ENCODE peak calls at places on chromosomes 5 and 9, in ten cellular contexts. E is psoas muscle, F is ascending aorta, W is upper lobe of right lung, U is uterus, L is brain microvascular endothelial cell, O is kidney epithelial cell, N is aorta, S is ovary, K is Peyer's patch. M is an unnamed sample.
A peak's percentile ranks its signal among the peaks of the same experiment; 100 is the strongest.

GRCh38 chr5:138946241-138946623 is 71.1 kb upstream of the LRRTM2 start:
- DNase-seq in O (no peak), F (no peak), S (no peak), W (no peak), N (no peak), L (no peak), U (no peak), E (no peak), K (no peak), M (no peak)

GRCh38 chr5:90020575-90021535 is 388.7 kb downstream of the CETN3 start:
- DNase-seq in W (no peak), U (no peak), N (no peak), S (no peak), E (no peak), F (no peak), O (peak; percentile 84), L (peak; percentile 75), K (no peak), M (no peak)

GRCh38 chr9:21813575-21814473 is 11.4 kb downstream of the MTAP start:
- DNase-seq in L (peak; percentile 83), K (no peak), U (peak; percentile 66), F (no peak), N (no peak), W (no peak), E (peak; percentile 23), S (peak; percentile 42), O (no peak), M (no peak)

GRCh38 chr9:135000647-135001245 is 83.0 kb upstream of the FCN1 start:
- DNase-seq in O (no peak), F (no peak), S (no peak), L (no peak), U (no peak), E (no peak), K (no peak), N (no peak), W (peak; percentile 12), M (no peak)

GRCh38 chr9:15999422-16000339 is 446.8 kb downstream of the CCDC171 start:
- DNase-seq in K (no peak), F (no peak), N (no peak), L (peak; percentile 98), U (peak; percentile 60), O (peak; percentile 79), W (no peak), S (no peak), E (no peak), M (no peak)

GRCh38 chr9:10144336-10144735 is 468.5 kb downstream of the PTPRD start:
- DNase-seq in U (no peak), F (no peak), E (no peak), L (no peak), N (no peak), W (no peak), K (no peak), O (no peak), S (no peak), M (no peak)

GRCh38 chr5:89260254-89260653 is 377.3 kb upstream of the MEF2C start:
- DNase-seq in U (no peak), E (no peak), W (no peak), F (no peak), N (no peak), K (no peak), S (no peak), L (no peak), O (no peak), M (no peak)

GRCh38 chr5:157108961-157109360 is at the start of gene HAVCR2:
- DNase-seq in W (peak; percentile 72), F (peak; percentile 35), O (no peak), K (no peak), E (no peak), S (no peak), N (peak; percentile 80), U (no peak), L (no peak), M (peak; percentile 86)

GRCh38 chr9:104969116-104969515 is 41.2 kb upstream of the ABCA1 start:
- DNase-seq in U (no peak), N (no peak), E (peak; percentile 23), K (no peak), W (no peak), S (no peak), F (no peak), L (no peak), O (no peak), M (no peak)

GRCh38 chr9:104970588-104970987 is 42.6 kb upstream of the ABCA1 start:
- DNase-seq in K (no peak), L (no peak), O (no peak), E (no peak), N (no peak), U (peak; percentile 51), W (no peak), F (no peak), S (no peak), M (no peak)

GRCh38 chr9:104971521-104971920 is 43.6 kb upstream of the ABCA1 start:
- DNase-seq in U (no peak), W (no peak), S (no peak), K (no peak), E (no peak), O (no peak), L (no peak), N (no peak), F (no peak), M (no peak)

GRCh38 chr9:104972242-104972866 is 44.4 kb upstream of the ABCA1 start:
- DNase-seq in O (no peak), F (no peak), N (no peak), W (no peak), E (no peak), L (no peak), U (no peak), S (no peak), K (no peak), M (no peak)

GRCh38 chr9:104968025-104968982 is 40.3 kb upstream of the ABCA1 start:
- DNase-seq in K (peak; percentile 89), S (peak; percentile 88), U (peak; percentile 93), L (peak; percentile 78), F (peak; percentile 41), E (peak; percentile 92), W (peak; percentile 93), N (peak; percentile 92), O (peak; percentile 42), M (peak; percentile 97)
- H3K4me3 ChIP-seq in K (peak overlapping the region; percentile 73), S (peak overlapping the region; percentile 67), U (peak overlapping the region; percentile 58), L (peak overlapping the region; percentile 88), F (peak overlapping the region; percentile 78), E (peak overlapping the region; percentile 94), W (peak overlapping the region; percentile 67), N (peak overlapping the region; percentile 75), O (peak overlapping the region; percentile 66), M (peak overlapping the region; percentile 59)

GRCh38 chr9:23825700-23826099 is 340 bp downstream of the ELAVL2 start:
- DNase-seq in S (no peak), K (no peak), U (no peak), E (no peak), W (no peak), N (no peak), L (no peak), O (no peak), F (no peak), M (no peak)

GRCh38 chr9:23825143-23825531 is 903 bp downstream of the ELAVL2 start:
- DNase-seq in S (no peak), U (no peak), W (no peak), N (no peak), K (no peak), E (no peak), L (no peak), O (no peak), F (no peak), M (no peak)

GRCh38 chr9:23824241-23825142 is 1.5 kb downstream of the ELAVL2 start:
- DNase-seq in L (no peak), E (no peak), O (no peak), F (no peak), K (peak; percentile 35), U (no peak), S (peak; percentile 21), W (peak; percentile 56), N (no peak), M (no peak)

GRCh38 chr9:23822331-23823169 is 3.5 kb downstream of the ELAVL2 start:
- DNase-seq in U (no peak), O (no peak), L (no peak), K (no peak), N (no peak), S (no peak), E (no peak), W (no peak), F (no peak), M (no peak)

DNA sequence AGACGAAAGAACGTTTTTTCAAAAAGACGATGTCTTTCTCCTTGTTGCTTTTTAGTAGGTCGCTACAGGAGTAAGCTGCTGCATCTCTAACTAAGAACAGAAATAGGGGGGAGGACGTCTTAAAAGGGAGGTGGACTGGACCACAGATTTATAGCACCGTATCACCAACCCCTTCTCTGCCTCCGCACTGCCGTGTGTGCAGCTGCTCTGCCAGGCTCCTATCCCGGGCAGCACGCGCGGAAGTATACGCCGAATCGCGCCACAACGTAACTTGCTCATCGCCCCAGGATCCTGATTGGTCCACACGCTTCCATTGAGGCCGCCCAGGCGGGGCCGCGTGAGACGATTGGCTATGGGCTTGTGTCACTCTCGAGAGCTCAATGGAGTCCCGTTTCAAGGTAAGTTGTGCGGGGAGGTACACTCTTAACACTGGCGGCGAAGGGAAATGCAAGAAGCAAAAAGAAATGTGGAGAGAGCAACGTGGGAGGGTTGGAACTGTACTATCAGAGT is at the start of gene ELAVL2:
- DNase-seq in K (peak; percentile 77), F (no peak), W (peak; percentile 90), O (peak; percentile 77), L (peak; percentile 35), N (peak; percentile 77), E (peak; percentile 84), U (peak; percentile 89), S (peak; percentile 95), M (peak; percentile 83)
- H3K27me3 ChIP-seq in K (no peaks in the 10 kb centered on the region), F (peaks cover 10% of the 10 kb centered on the region), W (peaks cover 87% of the 10 kb centered on the region), O (peaks cover 54% of the 10 kb centered on the region), L (peaks cover 29% of the 10 kb centered on the region), N (no peaks in the 10 kb centered on the region), E (peaks cover 94% of the 10 kb centered on the region), U (peaks cover 14% of the 10 kb centered on the region), S (peaks cover 7% of the 10 kb centered on the region), M (peaks cover 35% of the 10 kb centered on the region)

DNA sequence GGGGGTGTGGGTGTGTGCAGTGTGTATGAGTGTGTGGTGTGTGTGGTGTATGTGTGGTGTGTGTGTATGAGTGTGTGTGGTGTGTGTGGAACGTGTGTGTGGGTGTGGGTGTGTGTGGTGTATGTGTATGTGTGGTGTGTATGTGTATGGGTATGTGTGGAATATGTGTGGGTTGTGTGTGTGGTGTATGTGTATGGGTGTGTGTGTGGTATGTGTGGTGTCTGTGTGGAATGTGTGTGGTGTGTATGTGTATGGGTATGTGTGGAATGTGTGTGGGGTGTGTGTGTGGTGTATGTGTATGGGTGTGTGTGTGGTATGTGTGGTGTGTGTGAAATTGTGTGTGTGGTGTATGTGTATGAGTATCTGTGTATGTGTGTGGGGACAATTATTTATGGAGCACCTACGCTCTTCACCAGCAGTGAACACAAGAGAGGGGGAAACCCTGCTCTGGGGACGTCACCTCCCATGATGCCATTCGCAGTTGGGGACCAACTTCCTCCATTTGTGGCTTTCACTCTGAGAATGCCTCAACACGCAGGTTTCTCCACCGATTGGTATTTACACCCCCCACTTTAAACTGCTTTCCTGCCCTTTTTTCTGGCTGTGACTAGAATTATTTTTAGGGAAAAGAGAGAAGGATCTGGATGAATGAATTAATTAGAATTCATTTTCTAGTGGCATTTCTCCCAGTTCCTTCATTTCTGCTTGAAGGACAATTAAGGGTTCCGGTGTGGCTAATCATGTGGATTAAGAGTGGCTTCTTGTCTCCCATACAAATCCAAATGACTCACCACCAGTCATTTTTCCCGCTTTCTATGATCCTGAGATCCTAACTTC is 238.1 kb downstream of the ROR2 start:
- DNase-seq in E (no peak), N (peak; percentile 72), L (no peak), K (no peak), W (no peak), O (no peak), U (no peak), S (no peak), F (no peak), M (peak; percentile 90)
- H3K4me3 ChIP-seq in E (no peak overlapping the region), N (no peak overlapping the region), L (no peak overlapping the region), K (no peak overlapping the region), W (no peak overlapping the region), O (no peak overlapping the region), U (no peak overlapping the region), S (no peak overlapping the region), F (no peak overlapping the region), M (no peak overlapping the region)

DNA sequence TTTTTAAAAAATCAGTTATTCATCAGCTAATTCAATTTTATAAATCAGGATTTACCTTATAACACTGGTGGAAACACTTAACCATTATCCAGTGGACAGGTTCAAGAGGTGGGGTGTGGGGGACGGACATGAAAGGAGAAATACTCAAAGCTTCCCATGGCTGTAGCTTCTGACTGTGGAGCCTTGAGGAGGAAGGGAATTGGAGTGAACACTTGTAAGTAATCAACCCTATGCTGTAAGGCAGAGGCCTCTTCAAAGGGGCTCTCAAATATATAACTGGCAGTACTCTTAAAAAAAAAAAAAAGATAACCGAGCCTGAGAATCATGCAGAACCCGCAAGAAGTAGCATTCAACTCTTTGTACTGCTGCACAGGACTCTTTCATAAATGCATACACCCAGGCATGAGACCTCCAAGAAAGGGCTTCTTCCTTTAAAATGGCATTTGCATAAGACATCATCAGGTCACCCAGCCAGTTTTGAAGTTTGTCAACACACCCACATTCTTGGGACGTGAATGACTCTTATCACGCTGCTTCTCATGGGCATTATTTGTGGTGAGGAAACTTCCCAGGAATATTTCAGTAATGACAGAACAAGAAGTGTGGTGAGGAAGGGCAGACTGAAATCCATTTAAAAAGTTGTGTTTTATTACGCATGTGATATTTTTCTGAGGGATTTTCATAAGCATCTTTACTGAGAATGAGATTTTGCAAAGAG is 8.1 kb downstream of the OSMR start:
- DNase-seq in W (no peak), L (peak; percentile 90), U (no peak), O (peak; percentile 71), F (no peak), E (no peak), N (no peak), S (no peak), K (no peak), M (no peak)
- H3K27me3 ChIP-seq in W (no peaks in the 10 kb centered on the region), L (no peaks in the 10 kb centered on the region), U (no peaks in the 10 kb centered on the region), O (no peaks in the 10 kb centered on the region), F (no peaks in the 10 kb centered on the region), E (no peaks in the 10 kb centered on the region), N (no peaks in the 10 kb centered on the region), S (no peaks in the 10 kb centered on the region), K (no peaks in the 10 kb centered on the region), M (no peaks in the 10 kb centered on the region)